ENCODE peak calls at places on chromosomes 16 and 17, in ten cellular contexts. C, L, R, Q, Y, O, M, I, S and T are unnamed samples.
A peak's percentile ranks its signal among the peaks of the same experiment; 100 is the strongest.

GRCh38 chr16:1464894-1465566 is 9.8 kb downstream of the CLCN7 start:
- DNase-seq in C (no peak), L (no peak), R (no peak), Q (no peak), Y (no peak), O (no peak), M (no peak), I (no peak), S (no peak), T (no peak)

GRCh38 chr17:73307130-73307529 is 4.7 kb downstream of the CDC42EP4 start:
- DNase-seq in C (peak; percentile 70), L (no peak), R (no peak), Q (no peak), Y (no peak), O (peak; percentile 71), M (no peak), I (no peak), S (no peak), T (peak; percentile 44)

GRCh38 chr17:37490638-37491614 is 1.2 kb downstream of the DUSP14 start:
- DNase-seq in C (peak; percentile 54), L (peak; percentile 33), R (no peak), Q (peak; percentile 22), Y (peak; percentile 94), O (peak; percentile 71), M (peak; percentile 67), I (peak; percentile 76), S (peak; percentile 84), T (no peak)

GRCh38 chr16:82082543-82083244 is 47.6 kb downstream of the HSD17B2 start:
- DNase-seq in C (no peak), L (no peak), R (peak; percentile 15), Q (peak; percentile 18), Y (peak; percentile 37), O (no peak), M (no peak), I (peak; percentile 92), S (no peak), T (no peak)

GRCh38 chr16:80350066-80350465 is 190.7 kb upstream of the DYNLRB2 start:
- DNase-seq in C (no peak), L (no peak), R (no peak), Q (no peak), Y (no peak), O (no peak), M (no peak), I (peak; percentile 55), S (no peak), T (peak; percentile 52)

GRCh38 chr17:36575028-36575427 is 16.7 kb upstream of the DHRS11 start:
- DNase-seq in C (no peak), L (no peak), R (no peak), Q (no peak), Y (no peak), O (no peak), M (no peak), I (no peak), S (no peak), T (no peak)

GRCh38 chr16:51621610-51622009 is 470.5 kb upstream of the SALL1 start:
- DNase-seq in C (no peak), L (no peak), R (no peak), Q (no peak), Y (peak; percentile 8), O (no peak), M (no peak), I (no peak), S (no peak), T (no peak)

GRCh38 chr16:57906385-57907316 is 64.3 kb downstream of the CNGB1 start:
- DNase-seq in C (peak; percentile 29), L (no peak), R (no peak), Q (peak; percentile 12), Y (peak; percentile 22), O (peak; percentile 28), M (no peak), I (no peak), S (no peak), T (no peak)

GRCh38 chr17:78805301-78805700 is 23.2 kb upstream of the CYTH1 start:
- DNase-seq in C (no peak), L (no peak), R (no peak), Q (no peak), Y (no peak), O (no peak), M (no peak), I (no peak), S (no peak), T (no peak)

GRCh38 chr17:43917348-43918025 is 10.2 kb upstream of the MPP2 start:
- DNase-seq in C (peak; percentile 57), L (no peak), R (peak; percentile 78), Q (peak; percentile 50), Y (peak; percentile 25), O (peak; percentile 70), M (peak; percentile 16), I (no peak), S (no peak), T (no peak)

GRCh38 chr17:29084476-29085148 is 41.7 kb downstream of the PIPOX start:
- DNase-seq in C (no peak), L (peak; percentile 10), R (no peak), Q (no peak), Y (peak; percentile 22), O (no peak), M (no peak), I (no peak), S (no peak), T (peak; percentile 58)

GRCh38 chr16:12390644-12391043 is 413.0 kb downstream of the CPPED1 start:
- DNase-seq in C (no peak), L (no peak), R (no peak), Q (no peak), Y (peak; percentile 44), O (no peak), M (no peak), I (no peak), S (no peak), T (no peak)

GRCh38 chr17:41811549-41812175 is at the start of gene P3H4:
- DNase-seq in C (peak; percentile 82), L (peak; percentile 84), R (peak; percentile 83), Q (peak; percentile 76), Y (peak; percentile 80), O (peak; percentile 88), M (peak; percentile 71), I (peak; percentile 76), S (peak; percentile 63), T (peak; percentile 66)

GRCh38 chr16:72939247-72939646 is 108.7 kb downstream of the ZFHX3 start:
- DNase-seq in C (no peak), L (no peak), R (no peak), Q (no peak), Y (peak; percentile 69), O (no peak), M (no peak), I (no peak), S (peak; percentile 52), T (no peak)

GRCh38 chr17:1573932-1574696 is 11.5 kb upstream of the PITPNA start:
- DNase-seq in C (peak; percentile 74), L (peak; percentile 92), R (peak; percentile 79), Q (peak; percentile 77), Y (peak; percentile 75), O (peak; percentile 87), M (peak; percentile 75), I (no peak), S (no peak), T (peak; percentile 5)

GRCh38 chr17:39261286-39261685 is 35.5 kb upstream of the STAC2 start:
- DNase-seq in C (no peak), L (no peak), R (no peak), Q (peak; percentile 37), Y (no peak), O (peak; percentile 13), M (no peak), I (no peak), S (no peak), T (no peak)

GRCh38 chr17:34249497-34249877 is 5.6 kb upstream of the CCL2 start:
- DNase-seq in C (no peak), L (no peak), R (no peak), Q (no peak), Y (no peak), O (no peak), M (no peak), I (no peak), S (no peak), T (no peak)

GRCh38 chr16:77840623-77841274 is 52.4 kb downstream of the VAT1L start:
- DNase-seq in C (no peak), L (no peak), R (no peak), Q (no peak), Y (peak; percentile 68), O (no peak), M (no peak), I (no peak), S (no peak), T (no peak)

GRCh38 chr17:40063034-40063765 is 435 bp downstream of the THRA start:
- DNase-seq in C (peak; percentile 45), L (peak; percentile 15), R (no peak), Q (peak; percentile 30), Y (peak; percentile 35), O (no peak), M (no peak), I (no peak), S (no peak), T (no peak)

GRCh38 chr16:78660795-78661194 is 561.3 kb downstream of the WWOX start:
- DNase-seq in C (no peak), L (no peak), R (no peak), Q (no peak), Y (no peak), O (no peak), M (no peak), I (no peak), S (no peak), T (no peak)

GRCh38 chr16:51807551-51807950 is 656.5 kb upstream of the SALL1 start:
- DNase-seq in C (no peak), L (no peak), R (no peak), Q (no peak), Y (peak; percentile 8), O (no peak), M (no peak), I (no peak), S (no peak), T (no peak)